ENCODE peak calls at places on chromosome 12, in six cellular contexts. G is cardiac fibroblast, O is ovary, H is HFF-Myc, D is BE2C, E is heart left ventricle. Z is an unnamed sample.

GRCh38 chr12:90896164-90896563 is 58.8 kb downstream of the CCER1 start:
- DNase-seq in G (peak), O (no peak), H (peak), D (no peak), E (no peak), Z (no peak)

GRCh38 chr12:92899388-92900001 is 29.6 kb downstream of the EEA1 start:
- DNase-seq in G (peak), O (peak), H (peak), D (peak), E (peak), Z (peak)

GRCh38 chr12:87687362-87687761 is 341.8 kb downstream of the C12orf50 start:
- DNase-seq in G (peak), O (peak), H (no peak), D (no peak), E (no peak), Z (no peak)

GRCh38 chr12:24475337-24475736 is 473.6 kb downstream of the BCAT1 start:
- DNase-seq in G (no peak), O (no peak), H (no peak), D (no peak), E (no peak), Z (no peak)

GRCh38 chr12:62006076-62006732 is 254.0 kb upstream of the USP15 start:
- DNase-seq in G (peak), O (no peak), H (peak), D (peak), E (no peak), Z (peak)

GRCh38 chr12:130083746-130084145 is 78.5 kb upstream of the FZD10 start:
- DNase-seq in G (no peak), O (no peak), H (no peak), D (no peak), E (no peak), Z (no peak)

GRCh38 chr12:50192908-50193307 is 25.7 kb upstream of the CERS5 start:
- DNase-seq in G (peak), O (no peak), H (no peak), D (no peak), E (no peak), Z (no peak)

GRCh38 chr12:29725587-29726320 is 58.0 kb downstream of the TMTC1 start:
- DNase-seq in G (peak), O (peak), H (no peak), D (peak), E (peak), Z (peak)

GRCh38 chr12:25728196-25728595 is 175.1 kb upstream of the LMNTD1 start:
- DNase-seq in G (no peak), O (no peak), H (no peak), D (no peak), E (no peak), Z (no peak)

GRCh38 chr12:67025543-67026114 is 243.5 kb upstream of the CAND1 start:
- DNase-seq in G (peak), O (no peak), H (peak), D (peak), E (no peak), Z (no peak)

GRCh38 chr12:52802442-52802841 is 6.5 kb upstream of the KRT3 start:
- DNase-seq in G (no peak), O (no peak), H (no peak), D (no peak), E (no peak), Z (no peak)

GRCh38 chr12:53115891-53116675 is 12.8 kb downstream of the SOAT2 start:
- DNase-seq in G (no peak), O (no peak), H (no peak), D (no peak), E (no peak), Z (no peak)

GRCh38 chr12:81644503-81644902 is 114.6 kb downstream of the PPFIA2 start:
- DNase-seq in G (peak), O (no peak), H (no peak), D (no peak), E (no peak), Z (peak)

GRCh38 chr12:59041241-59042121 is 121.2 kb upstream of the LRIG3 start:
- DNase-seq in G (peak), O (no peak), H (peak), D (no peak), E (no peak), Z (no peak)

GRCh38 chr12:12033589-12034223 is 37.0 kb upstream of the BCL2L14 start:
- DNase-seq in G (no peak), O (no peak), H (no peak), D (no peak), E (no peak), Z (no peak)

GRCh38 chr12:94783862-94784261 is 133.5 kb upstream of the TMCC3 start:
- DNase-seq in G (peak), O (no peak), H (no peak), D (no peak), E (no peak), Z (no peak)

GRCh38 chr12:116864371-116865160 is 16.7 kb downstream of the HRK start:
- DNase-seq in G (peak), O (no peak), H (no peak), D (no peak), E (no peak), Z (no peak)

GRCh38 chr12:65182012-65182739 is 12.8 kb downstream of the LEMD3 start:
- DNase-seq in G (no peak), O (no peak), H (no peak), D (no peak), E (no peak), Z (no peak)

GRCh38 chr12:69254857-69255256 is 15.5 kb downstream of the CPSF6 start:
- DNase-seq in G (no peak), O (no peak), H (no peak), D (no peak), E (no peak), Z (no peak)

GRCh38 chr12:107477946-107478610 is 207.5 kb upstream of the PWP1 start:
- DNase-seq in G (peak), O (no peak), H (no peak), D (no peak), E (no peak), Z (no peak)

GRCh38 chr12:99386907-99387306 is 260.6 kb upstream of the GARIN6 start:
- DNase-seq in G (peak), O (no peak), H (peak), D (no peak), E (no peak), Z (peak)

GRCh38 chr12:74393265-74393664 is 144.4 kb upstream of the ATXN7L3B start:
- DNase-seq in G (no peak), O (no peak), H (no peak), D (no peak), E (no peak), Z (no peak)

GRCh38 chr12:26614217-26614616 is 218.8 kb downstream of the ITPR2 start:
- DNase-seq in G (peak), O (peak), H (no peak), D (peak), E (no peak), Z (no peak)

GRCh38 chr12:127399451-127399850 is 867.5 kb upstream of the TMEM132C start:
- DNase-seq in G (no peak), O (no peak), H (no peak), D (no peak), E (no peak), Z (no peak)

GRCh38 chr12:107318804-107319535 is 225.6 kb upstream of the CRY1 start:
- DNase-seq in G (peak), O (no peak), H (no peak), D (peak), E (peak), Z (no peak)

GRCh38 chr12:81257952-81258551 is 180.2 kb downstream of the ACSS3 start:
- DNase-seq in G (peak), O (no peak), H (peak), D (no peak), E (no peak), Z (peak)

GRCh38 chr12:46778415-46778814 is 47.4 kb downstream of the SLC38A4 start:
- DNase-seq in G (no peak), O (no peak), H (no peak), D (no peak), E (no peak), Z (no peak)
- H3K4me3 ChIP-seq in G (no peak), O (no peak), H (no peak), D (no peak), E (no peak), Z (no peak)

GRCh38 chr12:101698782-101699347 is 1.4 kb downstream of the CHPT1 start:
- DNase-seq in G (no peak), O (no peak), H (no peak), D (peak), E (no peak), Z (no peak)
- TF ChIP-seq CTCF in G (peak), O (no peak), H (peak), D (peak), E (no peak), Z (peak)

GRCh38 chr12:132328282-132329029 is 933 bp downstream of the GALNT9 start:
- DNase-seq in G (no peak), O (no peak), H (no peak), D (no peak), E (no peak), Z (no peak)

GRCh38 chr12:132326646-132327045 is 2.7 kb downstream of the GALNT9 start:
- DNase-seq in G (no peak), O (no peak), H (no peak), D (no peak), E (no peak), Z (no peak)

GRCh38 chr12:132325733-132326130 is 3.7 kb downstream of the GALNT9 start:
- DNase-seq in G (no peak), O (no peak), H (no peak), D (no peak), E (no peak), Z (no peak)

GRCh38 chr12:132329036-132329738 is at the start of gene GALNT9:
- DNase-seq in G (no peak), O (peak), H (no peak), D (no peak), E (no peak), Z (no peak)

GRCh38 chr12:132327351-132328171 is 1.8 kb downstream of the GALNT9 start:
- DNase-seq in G (peak), O (peak), H (peak), D (no peak), E (no peak), Z (peak)
- H3K4me3 ChIP-seq in G (peak), O (no peak), H (peak), D (no peak), E (no peak), Z (no peak)

GRCh38 chr12:89278169-89278568 is 74.1 kb downstream of the DUSP6 start:
- DNase-seq in G (no peak), O (no peak), H (no peak), D (no peak), E (no peak), Z (no peak)
- TF ChIP-seq CTCF in G (no peak), O (no peak), H (no peak), D (peak), E (no peak), Z (no peak)

GRCh38 chr12:132176358-132176919 is 32.2 kb downstream of the NOC4L start:
- DNase-seq in G (no peak), O (no peak), H (no peak), D (no peak), E (peak), Z (no peak)
- H3K4me3 ChIP-seq in G (no peak), O (no peak), H (no peak), D (no peak), E (no peak), Z (no peak)

DNA sequence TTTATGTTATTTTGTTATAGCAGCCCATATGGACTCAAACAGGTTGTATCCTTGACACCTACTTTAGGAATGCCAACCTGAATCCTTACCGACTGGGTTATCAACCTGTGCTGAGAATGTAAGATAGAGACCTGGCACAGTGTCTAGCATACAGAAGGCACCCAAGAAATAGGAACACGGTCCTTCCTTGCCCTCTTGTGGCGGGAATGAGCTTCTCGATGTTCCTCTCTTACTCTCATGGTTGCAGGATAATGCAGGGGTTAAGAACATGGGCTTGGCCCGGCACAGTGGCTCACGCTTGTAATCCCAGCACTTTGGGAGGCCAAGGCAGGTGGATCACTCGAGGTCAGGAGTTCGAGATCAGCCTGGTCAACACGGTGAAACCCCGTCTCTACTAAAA is 6.5 kb downstream of the C12orf43 start:
- DNase-seq in G (peak), O (no peak), H (no peak), D (peak), E (no peak), Z (no peak)
- TF ChIP-seq CTCF in G (peak), O (no peak), H (peak), D (peak), E (peak), Z (peak)

GRCh38 chr12:119013023-119013422 is 31.7 kb downstream of the SRRM4 start:
- DNase-seq in G (no peak), O (no peak), H (no peak), D (no peak), E (no peak), Z (no peak)
- H3K4me3 ChIP-seq in G (no peak), O (no peak), H (no peak), D (no peak), E (no peak), Z (no peak)